ENCODE peak calls at places on chromosomes 1 and 21, in four cellular contexts. H is IMR-90, P is H9, M is trophoblast cell. G is an unnamed sample.
A peak's percentile ranks its signal among the peaks of the same experiment; 100 is the strongest.

GRCh38 chr1:111754964-111755320 is 759 bp upstream of the DDX20 start:
- DNase-seq in H (peak; percentile 39), P (no peak), M (peak; percentile 69), G (peak; percentile 77)

GRCh38 chr1:1891349-1892078 is 627 bp upstream of the GNB1 start:
- DNase-seq in H (peak; percentile 45), P (peak; percentile 69), M (peak; percentile 39), G (peak; percentile 79)

GRCh38 chr1:197619008-197619640 is 156.2 kb downstream of the DENND1B start:
- DNase-seq in H (peak; percentile 48), P (no peak), M (peak; percentile 42), G (peak; percentile 32)

GRCh38 chr1:72051538-72051937 is 230.8 kb downstream of the NEGR1 start:
- DNase-seq in H (no peak), P (no peak), M (no peak), G (no peak)

GRCh38 chr1:223720987-223721591 is 8.8 kb downstream of the CAPN2 start:
- DNase-seq in H (peak; percentile 95), P (no peak), M (peak; percentile 95), G (peak; percentile 95)

GRCh38 chr1:40983286-40983685 is 3.8 kb downstream of the CTPS1 start:
- DNase-seq in H (no peak), P (no peak), M (no peak), G (no peak)

GRCh38 chr1:169694304-169694703 is 17.1 kb downstream of the SELL start:
- DNase-seq in H (no peak), P (no peak), M (no peak), G (no peak)

GRCh38 chr1:3521426-3521825 is 67.0 kb downstream of the ARHGEF16 start:
- DNase-seq in H (no peak), P (no peak), M (no peak), G (no peak)

GRCh38 chr1:12032141-12032710 is 12.9 kb downstream of the MIIP start:
- DNase-seq in H (no peak), P (no peak), M (peak; percentile 7), G (no peak)

GRCh38 chr1:154627247-154628121 is 19.5 kb upstream of the ADAR start:
- DNase-seq in H (peak; percentile 88), P (peak; percentile 88), M (peak; percentile 92), G (peak; percentile 92)

GRCh38 chr1:180252638-180253536 is 22.8 kb downstream of the LHX4 start:
- DNase-seq in H (peak; percentile 65), P (peak; percentile 83), M (peak; percentile 86), G (peak; percentile 61)

GRCh38 chr1:25800538-25801377 is 765 bp downstream of the SELENON start:
- DNase-seq in H (no peak), P (no peak), M (no peak), G (no peak)

GRCh38 chr1:178871551-178872320 is 859 bp upstream of the ANGPTL1 start:
- DNase-seq in H (no peak), P (no peak), M (no peak), G (no peak)

GRCh38 chr1:160374291-160374690 is 7.4 kb downstream of the NHLH1 start:
- DNase-seq in H (no peak), P (no peak), M (no peak), G (no peak)
- H3K9ac ChIP-seq in H (no peak overlapping the region), P (no peak overlapping the region), M (no peak overlapping the region), G (no peak overlapping the region)

GRCh38 chr21:43375827-43376795 is 50.8 kb downstream of the SIK1 start:
- DNase-seq in H (no peak), P (no peak), M (no peak), G (no peak)
- H3K4ac ChIP-seq in H (no peak overlapping the region), P (no peak overlapping the region), M (no peak overlapping the region), G (no peak overlapping the region)

DNA sequence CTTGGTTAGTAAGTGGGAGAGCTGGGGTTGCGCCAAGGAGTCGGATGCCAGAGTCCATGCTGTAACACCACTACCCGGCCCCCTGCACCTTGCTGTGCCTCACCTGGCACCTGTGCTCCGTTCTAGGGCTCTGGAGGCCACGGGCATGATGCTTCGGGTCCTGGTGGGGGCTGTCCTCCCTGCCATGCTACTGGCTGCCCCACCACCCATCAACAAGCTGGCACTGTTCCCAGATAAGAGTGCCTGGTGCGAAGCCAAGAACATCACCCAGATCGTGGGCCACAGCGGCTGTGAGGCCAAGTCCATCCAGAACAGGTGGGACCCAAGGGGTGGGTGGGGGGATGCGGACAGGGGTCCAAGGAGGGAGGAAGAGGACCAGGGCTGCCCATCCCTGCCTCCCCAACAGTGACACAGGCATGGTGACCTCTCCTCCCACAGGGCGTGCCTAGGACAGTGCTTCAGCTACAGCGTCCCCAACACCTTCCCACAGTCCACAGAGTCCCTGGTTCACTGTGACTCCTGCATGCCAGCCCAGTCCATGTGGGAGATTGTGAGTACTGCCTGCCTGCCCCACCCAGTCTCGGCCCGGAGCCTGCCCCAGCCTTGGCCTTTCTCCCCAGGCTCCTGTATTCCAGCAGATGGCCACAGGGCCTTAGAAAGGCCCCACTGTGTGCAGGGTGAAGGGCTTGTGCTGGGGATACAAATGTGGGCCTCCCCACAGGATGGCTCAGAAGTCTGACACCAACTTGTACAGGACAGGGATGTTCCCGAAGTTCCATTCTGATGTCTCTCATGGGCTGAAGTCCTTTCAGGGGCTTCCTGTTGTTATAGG is 9.6 kb upstream of the HTR6 start:
- DNase-seq in H (no peak), P (no peak), M (no peak), G (no peak)
- H4K91ac ChIP-seq in H (no peak overlapping the region), P (no peak overlapping the region), M (no peak overlapping the region), G (no peak overlapping the region)

GRCh38 chr1:29649375-29650040 is 413.2 kb downstream of the PTPRU start:
- DNase-seq in H (no peak), P (peak; percentile 23), M (no peak), G (no peak)

GRCh38 chr1:29648798-29649374 is 412.6 kb downstream of the PTPRU start:
- DNase-seq in H (no peak), P (no peak), M (no peak), G (no peak)

GRCh38 chr1:29651684-29652665 is 415.7 kb downstream of the PTPRU start:
- DNase-seq in H (no peak), P (peak; percentile 3), M (no peak), G (no peak)

GRCh38 chr1:29650476-29650875 is 414.2 kb downstream of the PTPRU start:
- DNase-seq in H (no peak), P (peak; percentile 5), M (no peak), G (no peak)

DNA sequence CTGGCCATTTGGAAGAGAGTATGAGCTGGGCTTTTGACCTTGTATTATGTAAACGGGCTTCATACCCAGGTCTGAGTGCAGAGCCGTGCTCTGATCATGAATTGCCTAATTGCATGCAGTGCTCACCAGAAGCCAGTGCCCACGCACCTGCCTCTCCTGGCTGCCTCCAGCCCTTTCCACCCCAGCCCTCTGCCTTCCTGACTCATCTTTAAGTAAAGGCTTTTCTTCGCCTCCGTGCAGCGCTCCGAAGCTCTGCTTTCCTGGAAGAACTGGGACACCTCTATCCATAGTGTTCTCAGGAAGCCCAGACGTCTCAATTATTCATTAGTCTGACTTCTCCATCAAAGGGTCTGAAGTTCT is 413.7 kb downstream of the PTPRU start:
- DNase-seq in H (no peak), P (no peak), M (no peak), G (no peak)
- H3K9ac ChIP-seq in H (no peak overlapping the region), P (no peak overlapping the region), M (no peak overlapping the region), G (no peak overlapping the region)

GRCh38 chr21:45080232-45080631 is 5.9 kb downstream of the ADARB1 start:
- DNase-seq in H (no peak), P (no peak), M (no peak), G (no peak)

GRCh38 chr21:45079351-45079750 is 5.0 kb downstream of the ADARB1 start:
- DNase-seq in H (no peak), P (peak; percentile 12), M (no peak), G (no peak)

GRCh38 chr21:45078371-45078770 is 4.0 kb downstream of the ADARB1 start:
- DNase-seq in H (no peak), P (peak; percentile 17), M (no peak), G (no peak)

GRCh38 chr21:45080639-45081414 is 6.4 kb downstream of the ADARB1 start:
- DNase-seq in H (peak; percentile 66), P (no peak), M (no peak), G (peak; percentile 87)

DNA sequence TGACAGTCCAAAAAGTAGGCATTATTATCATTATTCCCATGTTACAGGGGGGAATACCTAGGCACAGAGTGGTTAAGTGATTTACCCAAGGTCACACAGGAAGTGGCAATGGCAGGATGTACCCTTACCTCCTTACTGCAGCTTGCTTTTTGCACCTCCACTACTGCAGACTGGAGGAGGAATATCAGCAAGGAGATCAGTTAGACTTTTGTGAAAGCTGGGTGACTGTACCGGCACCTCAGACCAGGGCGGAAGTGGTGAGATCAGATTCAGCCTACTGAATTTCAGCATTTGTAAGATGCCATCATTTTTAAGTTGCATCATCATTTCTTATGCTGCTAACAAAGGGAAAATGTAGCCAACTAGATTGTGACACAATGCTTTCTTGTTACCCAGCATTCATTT is 4.5 kb downstream of the ADARB1 start:
- DNase-seq in H (peak; percentile 85), P (no peak), M (peak; percentile 50), G (peak; percentile 33)
- H3K4ac ChIP-seq in H (peak overlapping the region; percentile 34), P (no peak overlapping the region), M (no peak overlapping the region), G (no peak overlapping the region)

GRCh38 chr1:204110894-204111633 is 38.1 kb downstream of the SOX13 start:
- DNase-seq in H (no peak), P (no peak), M (peak; percentile 95), G (no peak)

GRCh38 chr1:204114606-204115005 is 37.2 kb downstream of the ETNK2 start:
- DNase-seq in H (no peak), P (no peak), M (peak; percentile 18), G (no peak)

GRCh38 chr1:204113900-204114299 is 37.9 kb downstream of the ETNK2 start:
- DNase-seq in H (peak; percentile 38), P (no peak), M (no peak), G (no peak)

GRCh38 chr1:204115128-204115527 is 36.7 kb downstream of the ETNK2 start:
- DNase-seq in H (no peak), P (no peak), M (no peak), G (no peak)

GRCh38 chr1:204112876-204113730 is 38.7 kb downstream of the ETNK2 start:
- DNase-seq in H (peak; percentile 34), P (no peak), M (no peak), G (no peak)
- H4K91ac ChIP-seq in H (no peak overlapping the region), P (no peak overlapping the region), M (no peak overlapping the region), G (no peak overlapping the region)

DNA sequence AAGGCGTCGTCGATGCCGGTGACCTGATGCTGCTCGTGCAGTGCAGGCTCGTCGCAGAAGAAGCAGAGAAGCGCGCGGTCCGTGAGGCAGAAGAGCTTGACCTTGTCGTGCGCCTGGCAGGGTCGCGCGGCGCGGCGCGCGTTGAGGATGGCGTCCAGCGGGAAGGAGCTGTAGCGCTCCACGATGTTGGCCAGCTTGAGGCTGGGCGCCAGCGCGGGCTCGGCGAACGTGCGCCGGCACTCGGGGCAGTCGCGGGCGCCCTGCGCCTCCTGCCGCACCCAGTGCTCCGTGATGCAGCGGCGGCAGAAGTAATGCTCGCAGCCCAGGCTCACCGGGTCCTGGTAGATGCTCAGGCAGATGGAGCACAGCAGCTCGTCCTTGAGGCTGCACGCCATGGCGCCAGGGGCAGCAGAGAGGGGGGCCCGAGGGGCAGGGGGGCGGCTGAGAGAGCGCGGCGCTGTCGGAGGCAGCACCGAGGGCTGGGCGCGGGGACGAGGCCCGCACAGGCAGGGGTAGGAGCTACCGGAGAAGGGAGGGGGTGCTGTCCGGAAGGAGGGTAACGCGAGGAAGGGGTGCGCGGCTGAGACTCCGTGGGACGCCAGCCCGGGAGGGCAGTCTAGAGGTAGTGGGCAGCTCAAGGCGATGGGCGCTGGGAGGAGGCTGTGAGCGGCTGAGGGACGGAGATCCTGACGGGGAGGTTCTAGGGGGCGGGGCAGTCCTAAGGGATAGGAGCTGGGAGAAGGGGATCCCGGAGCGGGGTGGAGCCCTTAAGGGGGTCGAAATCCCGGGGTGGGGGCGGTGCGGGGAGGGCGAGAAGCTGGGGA is 593 bp downstream of the TRIM62 start:
- DNase-seq in H (peak; percentile 41), P (peak; percentile 65), M (peak; percentile 54), G (peak; percentile 79)
- H3K9ac ChIP-seq in H (peak overlapping the region; percentile 75), P (no peak overlapping the region), M (peak overlapping the region; percentile 24), G (peak overlapping the region; percentile 59)

G was measured in mesenchymal stem cell.